ENCODE peak calls at places on chromosome 22, in ten cellular contexts. M is transverse colon, R is GM13977, I is AG08396, T is uterus, E is H9, P is GM12878, K is frontal cortex, W is nucleus accumbens, A is G401. J is an unnamed sample.

GRCh38 chr22:17007257-17007656 is 765 bp downstream of the GAB4 start:
- DNase-seq in M (no peak), R (no peak), I (no peak), T (no peak), E (no peak), P (no peak), K (no peak), W (no peak), A (no peak), J (no peak)

GRCh38 chr22:19916006-19916405 is 25.6 kb upstream of the COMT start:
- DNase-seq in M (no peak), R (no peak), I (no peak), T (no peak), E (no peak), P (no peak), K (no peak), W (no peak), A (no peak), J (no peak)

GRCh38 chr22:44425356-44425755 is 72.7 kb downstream of the RTL6 start:
- DNase-seq in M (no peak), R (no peak), I (no peak), T (no peak), E (no peak), P (no peak), K (no peak), W (no peak), A (no peak), J (no peak)

GRCh38 chr22:19632671-19633148 is 81.6 kb upstream of the SEPTIN5 start:
- DNase-seq in M (no peak), R (no peak), I (no peak), T (no peak), E (peak), P (no peak), K (no peak), W (no peak), A (no peak), J (no peak)

GRCh38 chr22:32413715-32414114 is 1.7 kb upstream of the RTCB start:
- DNase-seq in M (no peak), R (peak), I (peak), T (no peak), E (no peak), P (no peak), K (no peak), W (no peak), A (peak), J (no peak)

GRCh38 chr22:24510694-24511625 is 15.8 kb downstream of the UPB1 start:
- DNase-seq in M (no peak), R (no peak), I (peak), T (no peak), E (no peak), P (no peak), K (no peak), W (no peak), A (no peak), J (no peak)

GRCh38 chr22:28148816-28149465 is 229.9 kb upstream of the PITPNB start:
- DNase-seq in M (no peak), R (no peak), I (no peak), T (no peak), E (no peak), P (no peak), K (no peak), W (no peak), A (no peak), J (no peak)

GRCh38 chr22:20128902-20129746 is 2.5 kb upstream of the ZDHHC8 start:
- DNase-seq in M (peak), R (no peak), I (peak), T (no peak), E (peak), P (no peak), K (no peak), W (no peak), A (peak), J (no peak)

GRCh38 chr22:48779661-48780596 is 1047.7 kb downstream of the BRD1 start:
- DNase-seq in M (no peak), R (no peak), I (no peak), T (no peak), E (no peak), P (no peak), K (no peak), W (no peak), A (no peak), J (no peak)

GRCh38 chr22:20211409-20211996 is 56.6 kb downstream of the RTN4R start:
- DNase-seq in M (no peak), R (no peak), I (no peak), T (no peak), E (no peak), P (no peak), K (no peak), W (no peak), A (no peak), J (no peak)

GRCh38 chr22:31940506-31940905 is 3.8 kb upstream of the YWHAH start:
- DNase-seq in M (no peak), R (no peak), I (no peak), T (no peak), E (no peak), P (no peak), K (no peak), W (no peak), A (no peak), J (no peak)

GRCh38 chr22:29207562-29208501 is 2.1 kb downstream of the EMID1 start:
- DNase-seq in M (no peak), R (no peak), I (no peak), T (no peak), E (no peak), P (no peak), K (no peak), W (no peak), A (no peak), J (no peak)

GRCh38 chr22:50007057-50007511 is 5.5 kb downstream of the IL17REL start:
- DNase-seq in M (no peak), R (no peak), I (no peak), T (no peak), E (no peak), P (no peak), K (no peak), W (no peak), A (no peak), J (no peak)

J was measured in globus pallidus.